ENCODE peak calls at places on chromosome 6, in five cellular contexts. I is heart right ventricle, N is neuronal stem cell, F is MM.1S, P is GM23248. X is an unnamed sample. For H3K36me3, the result is how much of the 10 kb centered on the place peaks cover.

GRCh38 chr6:165915022-165915770 is 252.2 kb upstream of the PDE10A start:
- DNase-seq in I (no peak), P (no peak), F (no peak), N (no peak), X (no peak)

GRCh38 chr6:122755901-122756300 is 23.6 kb upstream of the FABP7 start:
- DNase-seq in P (no peak), I (no peak), F (no peak), N (no peak), X (no peak)

GRCh38 chr6:104699598-104700329 is 160.0 kb downstream of the HACE1 start:
- DNase-seq in I (no peak), N (no peak), F (no peak), P (no peak), X (no peak)

GRCh38 chr6:72560721-72561593 is 60.9 kb upstream of the KCNQ5 start:
- DNase-seq in I (no peak), P (peak), F (no peak), N (no peak), X (no peak)

GRCh38 chr6:132300323-132300949 is 100.8 kb downstream of the MOXD1 start:
- DNase-seq in F (peak), N (no peak), I (no peak), P (peak), X (peak)

GRCh38 chr6:33731751-33732282 is 14.9 kb downstream of the IP6K3 start:
- DNase-seq in I (no peak), P (no peak), F (no peak), N (no peak), X (no peak)

GRCh38 chr6:87832025-87832825 is 130.2 kb upstream of the AKIRIN2 start:
- DNase-seq in N (no peak), F (peak), I (no peak), P (peak), X (no peak)

GRCh38 chr6:20704325-20704724 is 170.1 kb downstream of the CDKAL1 start:
- DNase-seq in P (no peak), F (no peak), I (no peak), N (no peak), X (no peak)

GRCh38 chr6:142367061-142367460 is 65.3 kb downstream of the ADGRG6 start:
- DNase-seq in I (no peak), F (no peak), N (no peak), P (no peak), X (no peak)

GRCh38 chr6:101281266-101281665 is 112.2 kb upstream of the GRIK2 start:
- DNase-seq in N (no peak), I (no peak), F (no peak), P (no peak), X (no peak)

GRCh38 chr6:14799928-14800327 is 445.9 kb upstream of the JARID2 start:
- DNase-seq in I (peak), F (peak), N (peak), P (peak), X (no peak)

GRCh38 chr6:13289789-13290318 is 38.5 kb downstream of the TBC1D7 start:
- DNase-seq in F (no peak), N (no peak), I (no peak), P (no peak), X (no peak)

GRCh38 chr6:69096681-69097080 is 461.6 kb downstream of the ADGRB3 start:
- DNase-seq in I (no peak), N (no peak), F (no peak), P (no peak), X (no peak)

GRCh38 chr6:29517245-29517644 is 29.5 kb upstream of the MAS1L start:
- DNase-seq in F (no peak), P (no peak), N (no peak), I (no peak), X (no peak)

GRCh38 chr6:142551145-142551811 is 249.5 kb downstream of the ADGRG6 start:
- DNase-seq in F (no peak), P (peak), N (no peak), I (no peak), X (no peak)

GRCh38 chr6:149065658-149066556 is 251.6 kb upstream of the TAB2 start:
- DNase-seq in F (no peak), I (no peak), P (no peak), N (no peak), X (no peak)
- H3K27ac ChIP-seq in F (no peak), I (no peak), P (no peak), N (no peak), X (no peak)

DNA sequence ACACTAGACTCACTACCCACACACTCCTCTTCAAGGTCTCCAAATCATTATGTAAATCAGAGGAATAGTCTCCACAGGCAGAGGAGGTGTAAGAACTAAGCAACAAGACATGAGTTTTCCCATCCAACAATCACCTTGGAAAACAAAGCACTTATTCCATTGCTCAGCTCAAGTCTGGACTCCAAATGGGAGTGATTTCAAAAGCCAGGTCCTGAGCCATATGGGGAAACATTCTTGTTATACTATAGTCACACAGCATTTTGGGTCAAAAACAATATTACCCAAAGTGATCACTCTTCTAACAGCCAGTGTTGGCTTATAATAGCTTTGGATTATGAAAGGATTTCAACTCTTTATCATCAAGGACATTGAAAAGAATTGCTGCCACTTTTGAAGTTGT is 3.6 kb upstream of the PRPH2 start:
- DNase-seq in P (peak), I (no peak), N (no peak), F (no peak), X (no peak)
- H3K4me3 ChIP-seq in P (peak), I (no peak), N (no peak), F (peak), X (no peak)

GRCh38 chr6:43215066-43215465 is 14.2 kb downstream of the DNPH1 start:
- DNase-seq in N (no peak), I (no peak), P (no peak), F (no peak), X (no peak)
- H3K36me3 ChIP-seq in N (under half), I (half or more), P (under half), F (under half), X (under half)

GRCh38 chr6:5089821-5090449 is 4.8 kb downstream of the PPP1R3G start:
- DNase-seq in N (no peak), F (no peak), I (no peak), P (no peak), X (no peak)
- H3K27ac ChIP-seq in N (no peak), F (no peak), I (no peak), P (no peak), X (no peak)

DNA sequence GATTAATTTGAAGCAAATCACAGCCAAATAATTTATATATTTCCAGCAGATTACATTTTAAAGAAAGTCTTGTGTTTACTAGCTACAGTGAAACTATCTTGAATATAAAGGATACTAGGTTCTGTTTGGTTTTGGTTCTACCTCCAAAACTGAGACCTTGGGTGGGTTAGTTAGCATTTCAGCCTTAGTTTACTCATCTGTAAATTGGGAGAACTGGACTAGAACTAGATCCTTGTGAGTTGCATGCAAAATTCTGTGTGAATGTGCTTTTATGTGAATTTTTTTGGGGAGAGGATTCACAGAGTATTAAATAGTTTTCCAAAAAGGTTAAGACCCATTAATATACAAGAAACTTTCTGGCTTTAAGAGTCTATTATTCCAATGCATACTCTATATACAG is 4.1 kb downstream of the GMNN start:
- DNase-seq in I (no peak), F (no peak), P (no peak), N (no peak), X (no peak)
- H3K4me3 ChIP-seq in I (no peak), F (no peak), P (no peak), N (no peak), X (no peak)

DNA sequence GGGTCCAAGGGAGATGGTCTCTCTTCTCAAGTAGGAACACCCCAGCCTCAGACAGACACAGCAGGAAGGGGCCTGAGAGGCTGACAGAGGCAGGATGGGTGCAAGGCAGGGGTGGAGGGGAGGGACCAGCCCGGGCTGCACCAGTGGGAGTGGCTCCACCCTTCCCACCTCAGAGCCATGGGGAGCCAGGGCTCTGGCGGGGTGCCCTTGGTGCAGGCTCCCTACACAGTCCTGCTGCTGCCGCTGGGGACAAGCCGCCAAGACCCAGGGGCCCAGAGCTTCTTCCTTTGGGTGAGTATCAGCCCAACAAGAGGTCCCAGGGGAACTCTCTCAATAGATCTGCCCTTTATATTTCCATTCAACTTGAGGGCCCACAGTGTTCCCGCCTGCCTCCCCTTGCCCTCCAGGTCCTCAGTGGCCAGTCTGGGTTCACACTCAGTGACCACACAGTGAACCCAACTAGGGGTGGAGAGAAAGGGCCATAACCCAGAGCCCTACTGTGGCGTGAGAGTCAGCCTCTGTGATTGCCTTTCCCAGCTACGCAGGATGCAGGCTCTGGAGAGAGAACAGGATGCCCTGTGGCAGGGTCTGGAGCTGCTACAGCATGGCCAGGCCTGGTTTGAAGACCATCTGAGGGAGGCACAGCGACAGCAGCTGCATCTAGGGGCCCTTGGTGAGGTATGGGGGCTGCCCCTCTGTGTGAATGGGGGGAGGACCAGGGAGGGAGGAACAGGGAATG is 591 bp downstream of the SAPCD1 start:
- DNase-seq in F (no peak), N (no peak), P (no peak), I (no peak), X (no peak)
- H3K36me3 ChIP-seq in F (under half), N (under half), P (under half), I (under half), X (under half)

GRCh38 chr6:2632943-2633584 is 117.7 kb downstream of the MYLK4 start:
- DNase-seq in N (no peak), P (no peak), I (no peak), F (no peak), X (no peak)

GRCh38 chr6:2632368-2632767 is 118.4 kb downstream of the MYLK4 start:
- DNase-seq in N (no peak), I (peak), P (peak), F (no peak), X (no peak)

GRCh38 chr6:2633763-2634150 is 117.0 kb downstream of the MYLK4 start:
- DNase-seq in N (no peak), I (no peak), F (no peak), P (no peak), X (no peak)

GRCh38 chr6:2635911-2636310 is 114.8 kb downstream of the MYLK4 start:
- DNase-seq in F (no peak), N (no peak), P (no peak), I (no peak), X (no peak)

GRCh38 chr6:2634151-2634964 is 116.4 kb downstream of the MYLK4 start:
- DNase-seq in I (peak), P (peak), F (peak), N (peak), X (peak)
- H3K27ac ChIP-seq in I (peak), P (peak), F (no peak), N (no peak), X (no peak)